ENCODE peak calls at places on chromosomes 11 and 22, in five cellular contexts. One of them, this sample, is unnamed. For H3K4me1, the result is how much of the 10 kb centered on the place peaks cover.

GRCh38 chr11:35098850-35099249 is 40.1 kb upstream of the CD44 start:
- DNase-seq in OCI-LY7: no peak
- DNase-seq in neural progenitor cell: no peak
- DNase-seq in GM23248: no peak
- DNase-seq in GM23338: no peak
- DNase-seq in this sample: no peak

GRCh38 chr11:125371451-125371935 is 124.6 kb downstream of the FEZ1 start:
- DNase-seq in OCI-LY7: no peak
- DNase-seq in neural progenitor cell: peak
- DNase-seq in GM23248: no peak
- DNase-seq in GM23338: peak
- DNase-seq in this sample: no peak

GRCh38 chr11:75668508-75669297 is at the start of gene MAP6:
- DNase-seq in OCI-LY7: no peak
- DNase-seq in neural progenitor cell: peak
- DNase-seq in GM23248: peak
- DNase-seq in GM23338: peak
- DNase-seq in this sample: peak

GRCh38 chr11:32466279-32466915 is 31.1 kb upstream of the WT1 start:
- DNase-seq in OCI-LY7: no peak
- DNase-seq in neural progenitor cell: no peak
- DNase-seq in GM23248: no peak
- DNase-seq in GM23338: no peak
- DNase-seq in this sample: no peak

GRCh38 chr22:41410311-41410751 is 28.6 kb downstream of the TEF start:
- DNase-seq in OCI-LY7: no peak
- DNase-seq in neural progenitor cell: no peak
- DNase-seq in GM23248: no peak
- DNase-seq in GM23338: no peak
- DNase-seq in this sample: no peak

GRCh38 chr22:45450101-45450785 is 36.8 kb downstream of the RIBC2 start:
- DNase-seq in OCI-LY7: no peak
- DNase-seq in neural progenitor cell: no peak
- DNase-seq in GM23248: peak
- DNase-seq in GM23338: no peak
- DNase-seq in this sample: no peak

GRCh38 chr11:19110290-19110689 is 6.7 kb upstream of the ZDHHC13 start:
- DNase-seq in OCI-LY7: no peak
- DNase-seq in neural progenitor cell: peak
- DNase-seq in GM23248: no peak
- DNase-seq in GM23338: no peak
- DNase-seq in this sample: no peak

GRCh38 chr11:6682936-6683861 is at the start of gene MRPL17:
- DNase-seq in OCI-LY7: peak
- DNase-seq in neural progenitor cell: peak
- DNase-seq in GM23248: peak
- DNase-seq in GM23338: peak
- DNase-seq in this sample: peak

GRCh38 chr11:112346586-112346985 is 85.9 kb upstream of the PLET1 start:
- DNase-seq in OCI-LY7: no peak
- DNase-seq in neural progenitor cell: no peak
- DNase-seq in GM23248: no peak
- DNase-seq in GM23338: no peak
- DNase-seq in this sample: no peak

GRCh38 chr22:19536564-19536963 is 12.4 kb upstream of the CLDN5 start:
- DNase-seq in OCI-LY7: no peak
- DNase-seq in neural progenitor cell: no peak
- DNase-seq in GM23248: no peak
- DNase-seq in GM23338: no peak
- DNase-seq in this sample: no peak

GRCh38 chr11:23090659-23091058 is 230.4 kb upstream of the CCDC179 start:
- DNase-seq in OCI-LY7: no peak
- DNase-seq in neural progenitor cell: no peak
- DNase-seq in GM23248: no peak
- DNase-seq in GM23338: no peak
- DNase-seq in this sample: no peak

GRCh38 chr22:23278883-23279675 is 98.8 kb downstream of the BCR start:
- DNase-seq in OCI-LY7: no peak
- DNase-seq in neural progenitor cell: no peak
- DNase-seq in GM23248: peak
- DNase-seq in GM23338: no peak
- DNase-seq in this sample: no peak

GRCh38 chr11:60970369-60970774 is 1.1 kb upstream of the CD6 start:
- DNase-seq in OCI-LY7: peak
- DNase-seq in neural progenitor cell: peak
- DNase-seq in GM23248: peak
- DNase-seq in GM23338: peak
- DNase-seq in this sample: peak

GRCh38 chr11:129312741-129313587 is 62.7 kb upstream of the BARX2 start:
- DNase-seq in OCI-LY7: no peak
- DNase-seq in neural progenitor cell: no peak
- DNase-seq in GM23248: peak
- DNase-seq in GM23338: no peak
- DNase-seq in this sample: no peak

GRCh38 chr11:68145120-68145866 is 24.1 kb upstream of the CHKA start:
- DNase-seq in OCI-LY7: no peak
- DNase-seq in neural progenitor cell: no peak
- DNase-seq in GM23248: no peak
- DNase-seq in GM23338: no peak
- DNase-seq in this sample: no peak

GRCh38 chr11:35227551-35228341 is 88.8 kb downstream of the CD44 start:
- DNase-seq in OCI-LY7: no peak
- DNase-seq in neural progenitor cell: no peak
- DNase-seq in GM23248: peak
- DNase-seq in GM23338: no peak
- DNase-seq in this sample: no peak

GRCh38 chr11:112174789-112175595 is at the start of gene BCO2:
- DNase-seq in OCI-LY7: peak
- DNase-seq in neural progenitor cell: peak
- DNase-seq in GM23248: peak
- DNase-seq in GM23338: peak
- DNase-seq in this sample: peak

GRCh38 chr22:30038219-30038618 is 42.0 kb upstream of the HORMAD2 start:
- DNase-seq in OCI-LY7: no peak
- DNase-seq in neural progenitor cell: no peak
- DNase-seq in GM23248: peak
- DNase-seq in GM23338: no peak
- DNase-seq in this sample: no peak

GRCh38 chr11:27648840-27649239 is 51.4 kb downstream of the BDNF start:
- DNase-seq in OCI-LY7: no peak
- DNase-seq in neural progenitor cell: no peak
- DNase-seq in GM23248: peak
- DNase-seq in GM23338: no peak
- DNase-seq in this sample: no peak

GRCh38 chr11:118214210-118214914 is 10.4 kb downstream of the JAML start:
- DNase-seq in OCI-LY7: peak
- DNase-seq in neural progenitor cell: no peak
- DNase-seq in GM23248: no peak
- DNase-seq in GM23338: no peak
- DNase-seq in this sample: peak
- TF ChIP-seq EZH2phosphoT487 in OCI-LY7: no peak
- TF ChIP-seq EZH2phosphoT487 in neural progenitor cell: no peak
- TF ChIP-seq EZH2phosphoT487 in GM23248: no peak
- TF ChIP-seq EZH2phosphoT487 in GM23338: no peak
- TF ChIP-seq EZH2phosphoT487 in this sample: no peak

GRCh38 chr11:1506981-1507380 is 20.4 kb upstream of the MOB2 start:
- DNase-seq in OCI-LY7: no peak
- DNase-seq in neural progenitor cell: no peak
- DNase-seq in GM23248: no peak
- DNase-seq in GM23338: no peak
- DNase-seq in this sample: no peak
- H3K4me1 ChIP-seq in OCI-LY7: under half
- H3K4me1 ChIP-seq in neural progenitor cell: under half
- H3K4me1 ChIP-seq in GM23248: under half
- H3K4me1 ChIP-seq in GM23338: under half
- H3K4me1 ChIP-seq in this sample: under half

DNA sequence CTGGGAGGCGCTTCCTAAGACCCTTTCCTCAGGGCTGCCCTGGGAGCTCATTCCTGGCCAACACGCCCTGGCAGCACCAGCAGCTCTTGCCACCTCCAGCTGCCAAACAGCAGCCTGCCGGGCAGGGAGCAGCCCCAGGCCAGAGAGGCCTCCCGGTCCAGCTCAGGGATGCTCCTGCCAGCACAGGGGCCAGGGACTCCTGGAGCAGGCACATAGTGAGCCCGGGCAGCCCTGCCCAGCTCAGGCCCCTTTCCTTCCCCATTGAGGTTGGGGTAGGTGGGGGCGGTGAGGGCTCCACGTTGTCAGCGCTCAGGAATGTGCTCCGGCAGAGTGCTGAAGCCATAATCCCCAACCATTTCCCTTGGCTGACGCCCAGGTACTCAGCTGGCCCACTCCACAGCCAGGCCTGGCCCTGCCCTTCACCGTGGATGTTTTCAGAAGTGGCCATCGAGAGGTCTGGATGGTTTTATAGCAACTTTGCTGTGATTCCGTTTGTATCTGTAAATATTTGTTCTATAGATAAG is 7.6 kb downstream of the SLC39A13 start:
- DNase-seq in OCI-LY7: no peak
- DNase-seq in neural progenitor cell: peak
- DNase-seq in GM23248: peak
- DNase-seq in GM23338: peak
- DNase-seq in this sample: no peak
- H2AFZ ChIP-seq in OCI-LY7: no peak
- H2AFZ ChIP-seq in neural progenitor cell: no peak
- H2AFZ ChIP-seq in GM23248: no peak
- H2AFZ ChIP-seq in GM23338: no peak
- H2AFZ ChIP-seq in this sample: no peak

GRCh38 chr11:76901144-76901543 is 40.4 kb downstream of the ACER3 start:
- DNase-seq in OCI-LY7: no peak
- DNase-seq in neural progenitor cell: no peak
- DNase-seq in GM23248: no peak
- DNase-seq in GM23338: no peak
- DNase-seq in this sample: no peak

GRCh38 chr11:76902121-76903014 is 41.6 kb downstream of the ACER3 start:
- DNase-seq in OCI-LY7: no peak
- DNase-seq in neural progenitor cell: no peak
- DNase-seq in GM23248: no peak
- DNase-seq in GM23338: no peak
- DNase-seq in this sample: no peak

DNA sequence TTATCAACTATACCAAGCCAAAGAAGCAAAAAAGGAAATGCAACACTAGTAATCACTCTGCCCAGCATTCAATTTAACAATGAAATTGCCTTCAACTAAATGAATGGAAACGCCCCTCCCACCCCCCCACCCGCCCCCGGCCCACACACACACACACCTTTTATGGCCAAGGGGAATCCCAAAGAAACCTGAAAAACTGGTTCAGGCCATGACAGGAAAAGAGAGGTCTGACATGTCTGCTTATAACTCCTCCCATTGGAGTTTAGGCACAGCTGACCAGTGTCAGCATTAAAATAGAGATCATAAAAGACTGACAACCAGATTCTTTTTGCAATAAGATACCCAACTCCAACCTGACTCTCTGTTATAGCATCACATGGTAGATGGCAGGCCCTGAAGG is 42.6 kb downstream of the ACER3 start:
- DNase-seq in OCI-LY7: no peak
- DNase-seq in neural progenitor cell: no peak
- DNase-seq in GM23248: no peak
- DNase-seq in GM23338: peak
- DNase-seq in this sample: no peak
- TF ChIP-seq EZH2phosphoT487 in OCI-LY7: no peak
- TF ChIP-seq EZH2phosphoT487 in neural progenitor cell: no peak
- TF ChIP-seq EZH2phosphoT487 in GM23248: no peak
- TF ChIP-seq EZH2phosphoT487 in GM23338: no peak
- TF ChIP-seq EZH2phosphoT487 in this sample: no peak

DNA sequence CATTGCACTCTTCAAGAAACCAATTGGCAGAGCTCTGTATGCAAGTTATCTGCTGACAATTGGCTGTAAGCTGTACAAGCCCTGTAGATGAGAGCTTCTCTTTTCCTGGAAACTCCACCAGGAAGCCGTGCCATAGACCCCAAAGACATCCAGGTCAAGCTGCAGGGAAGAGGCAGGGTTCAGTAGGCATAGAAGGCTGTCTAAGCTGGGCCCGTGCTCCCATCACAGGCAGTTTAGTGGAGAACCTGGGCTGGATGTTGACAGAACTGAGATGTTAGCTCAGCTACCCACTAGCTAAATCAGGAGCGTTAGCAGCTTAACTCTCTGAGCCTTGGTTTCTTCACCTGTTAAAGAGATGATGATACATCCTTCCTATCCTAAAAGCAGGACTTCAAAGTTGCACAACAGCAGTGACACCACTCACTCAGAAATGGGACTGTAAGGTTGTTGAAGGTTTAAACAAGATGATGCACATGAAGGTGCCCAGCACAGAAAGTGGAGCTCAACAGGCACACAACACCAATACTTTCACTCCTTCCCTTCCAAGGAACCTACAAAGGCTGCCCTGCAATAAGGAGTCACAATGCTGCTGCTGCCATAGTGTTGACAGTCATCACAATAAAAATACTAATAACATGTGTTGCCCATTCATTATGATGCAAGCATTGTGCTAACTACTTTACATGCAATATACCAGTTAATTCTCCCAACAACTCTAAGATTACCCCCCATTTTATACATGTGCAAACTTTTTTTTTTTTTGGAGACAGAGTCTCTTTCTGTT is 115.4 kb downstream of the ZBTB16 start:
- DNase-seq in OCI-LY7: no peak
- DNase-seq in neural progenitor cell: no peak
- DNase-seq in GM23248: no peak
- DNase-seq in GM23338: no peak
- DNase-seq in this sample: no peak
- H3K4me1 ChIP-seq in OCI-LY7: under half
- H3K4me1 ChIP-seq in neural progenitor cell: half or more
- H3K4me1 ChIP-seq in GM23248: under half
- H3K4me1 ChIP-seq in GM23338: under half
- H3K4me1 ChIP-seq in this sample: under half

GRCh38 chr22:28800308-28801041 is at the start of gene XBP1:
- DNase-seq in OCI-LY7: peak
- DNase-seq in neural progenitor cell: peak
- DNase-seq in GM23248: peak
- DNase-seq in GM23338: peak
- DNase-seq in this sample: peak

GRCh38 chr22:28799834-28800307 is 498 bp downstream of the XBP1 start:
- DNase-seq in OCI-LY7: peak
- DNase-seq in neural progenitor cell: peak
- DNase-seq in GM23248: peak
- DNase-seq in GM23338: peak
- DNase-seq in this sample: peak

GRCh38 chr22:28801845-28802594 is 1.7 kb upstream of the XBP1 start:
- DNase-seq in OCI-LY7: peak
- DNase-seq in neural progenitor cell: no peak
- DNase-seq in GM23248: no peak
- DNase-seq in GM23338: peak
- DNase-seq in this sample: peak

GRCh38 chr22:28799125-28799833 is 1.1 kb downstream of the XBP1 start:
- DNase-seq in OCI-LY7: peak
- DNase-seq in neural progenitor cell: peak
- DNase-seq in GM23248: peak
- DNase-seq in GM23338: peak
- DNase-seq in this sample: peak

GRCh38 chr22:28802595-28803087 is 2.3 kb upstream of the XBP1 start:
- DNase-seq in OCI-LY7: peak
- DNase-seq in neural progenitor cell: no peak
- DNase-seq in GM23248: peak
- DNase-seq in GM23338: no peak
- DNase-seq in this sample: peak
- H2AFZ ChIP-seq in OCI-LY7: no peak
- H2AFZ ChIP-seq in neural progenitor cell: no peak
- H2AFZ ChIP-seq in GM23248: peak
- H2AFZ ChIP-seq in GM23338: no peak
- H2AFZ ChIP-seq in this sample: no peak